ENCODE peak calls at places on chromosomes 6 and 20, in seven cellular contexts. R is prostate gland, W is sigmoid colon, H is ovary, U is uterus, I is tibial nerve, P is A549. D is an unnamed sample.

GRCh38 chr6:138088307-138088744 is 18.9 kb downstream of the PERP start:
- DNase-seq in H (no peak), P (peak; percentile 84), W (no peak), U (no peak), R (peak; percentile 85), I (peak; percentile 36), D (peak; percentile 75)

GRCh38 chr20:33773412-33774089 is 37.6 kb upstream of the CHMP4B start:
- DNase-seq in P (no peak), H (no peak), U (no peak), W (no peak), R (no peak), I (no peak), D (no peak)

GRCh38 chr6:41515995-41516394 is 30.2 kb upstream of the FOXP4 start:
- DNase-seq in H (no peak), R (no peak), W (no peak), U (no peak), I (no peak), P (no peak), D (no peak)

GRCh38 chr20:58981564-58982364 is 708 bp downstream of the NELFCD start:
- DNase-seq in W (no peak), H (peak; percentile 47), I (no peak), U (no peak), R (no peak), P (peak; percentile 31), D (peak; percentile 87)

GRCh38 chr6:38603966-38604365 is 35.8 kb downstream of the BTBD9 start:
- DNase-seq in W (no peak), H (no peak), R (no peak), P (no peak), I (no peak), U (no peak), D (no peak)

GRCh38 chr6:42616716-42617115 is 52.9 kb downstream of the UBR2 start:
- DNase-seq in U (no peak), I (no peak), W (no peak), H (no peak), R (no peak), P (no peak), D (no peak)

GRCh38 chr6:44177691-44178423 is 19.2 kb downstream of the CAPN11 start:
- DNase-seq in I (peak; percentile 53), W (peak; percentile 79), H (peak; percentile 37), U (peak; percentile 61), R (no peak), P (peak; percentile 33), D (peak; percentile 50)

GRCh38 chr6:55293116-55293515 is 34.2 kb upstream of the GFRAL start:
- DNase-seq in U (no peak), R (no peak), I (no peak), H (no peak), W (no peak), P (peak; percentile 17), D (no peak)

GRCh38 chr20:38435555-38435939 is 419 bp upstream of the SNHG17 start:
- DNase-seq in U (no peak), P (no peak), I (no peak), W (no peak), R (no peak), H (no peak), D (no peak)

GRCh38 chr6:112636650-112637260 is 289.6 kb downstream of the RFPL4B start:
- DNase-seq in U (no peak), R (no peak), H (no peak), P (no peak), W (no peak), I (no peak), D (no peak)

GRCh38 chr20:12113468-12114371 is 196.0 kb downstream of the BTBD3 start:
- DNase-seq in P (no peak), H (no peak), R (peak; percentile 77), U (peak; percentile 24), I (peak; percentile 13), W (no peak), D (peak; percentile 32)

GRCh38 chr20:36435799-36436541 is 105.3 kb upstream of the MYL9 start:
- DNase-seq in W (peak; percentile 82), H (peak; percentile 75), P (peak; percentile 89), I (peak; percentile 38), U (peak; percentile 71), R (peak; percentile 48), D (peak; percentile 93)

GRCh38 chr20:34109442-34109841 is 2.6 kb downstream of the EIF2S2 start:
- DNase-seq in U (no peak), H (no peak), I (no peak), R (no peak), W (no peak), P (no peak), D (no peak)

GRCh38 chr6:35381132-35381531 is 38.8 kb downstream of the PPARD start:
- DNase-seq in R (no peak), W (no peak), P (no peak), H (no peak), I (no peak), U (no peak), D (no peak)

GRCh38 chr6:69416739-69417138 is 380.1 kb downstream of the LMBRD1 start:
- DNase-seq in H (no peak), R (no peak), U (no peak), P (no peak), I (no peak), W (no peak), D (no peak)

GRCh38 chr6:131116755-131117360 is 18.4 kb upstream of the AKAP7 start:
- DNase-seq in I (peak; percentile 37), H (no peak), R (no peak), P (peak; percentile 53), U (no peak), W (no peak), D (no peak)

GRCh38 chr20:49552007-49552406 is 15.9 kb downstream of the PTGIS start:
- DNase-seq in R (no peak), W (peak; percentile 21), H (no peak), I (no peak), P (no peak), U (no peak), D (no peak)

GRCh38 chr20:49544535-49544934 is 23.4 kb downstream of the PTGIS start:
- DNase-seq in R (no peak), P (no peak), H (no peak), W (no peak), I (no peak), U (no peak), D (no peak)

GRCh38 chr20:49545572-49545971 is 22.4 kb downstream of the PTGIS start:
- DNase-seq in R (no peak), H (no peak), U (no peak), P (peak; percentile 62), W (no peak), I (no peak), D (no peak)

GRCh38 chr20:49548371-49548947 is 19.5 kb downstream of the PTGIS start:
- DNase-seq in H (no peak), R (no peak), U (no peak), W (no peak), I (no peak), P (no peak), D (no peak)

GRCh38 chr20:49549806-49550551 is 18.0 kb downstream of the PTGIS start:
- DNase-seq in H (no peak), I (no peak), R (no peak), U (no peak), W (no peak), P (no peak), D (no peak)
- H3K4me3 ChIP-seq in H (no peak overlapping the region), I (no peak overlapping the region), R (no peak overlapping the region), U (no peak overlapping the region), W (no peak overlapping the region), P (no peak overlapping the region), D (no peak overlapping the region)

GRCh38 chr6:39686980-39687379 is 38.2 kb downstream of the KIF6 start:
- DNase-seq in I (peak; percentile 54), U (no peak), R (no peak), P (no peak), W (no peak), H (no peak), D (no peak)

GRCh38 chr6:39678914-39679313 is 46.3 kb downstream of the KIF6 start:
- DNase-seq in U (no peak), P (no peak), R (no peak), I (no peak), H (no peak), W (no peak), D (no peak)

GRCh38 chr6:39685486-39685826 is 39.8 kb downstream of the KIF6 start:
- DNase-seq in R (no peak), W (no peak), I (no peak), H (no peak), P (no peak), U (no peak), D (no peak)

GRCh38 chr6:39684790-39685485 is 40.3 kb downstream of the KIF6 start:
- DNase-seq in R (no peak), P (peak; percentile 3), I (no peak), H (no peak), U (no peak), W (no peak), D (no peak)

GRCh38 chr6:39681566-39682250 is 43.5 kb downstream of the KIF6 start:
- DNase-seq in R (no peak), H (no peak), I (no peak), W (no peak), U (no peak), P (no peak), D (no peak)
- TF ChIP-seq POLR2A in R (no peak), H (no peak), I (no peak), W (no peak), U (no peak), P (no peak), D (no peak)

GRCh38 chr6:122376246-122376645 is 23.2 kb upstream of the HSF2 start:
- DNase-seq in I (no peak), P (no peak), W (no peak), R (no peak), H (no peak), U (no peak), D (no peak)

GRCh38 chr6:122374307-122374706 is 25.1 kb upstream of the HSF2 start:
- DNase-seq in I (no peak), U (no peak), W (no peak), R (no peak), P (no peak), H (no peak), D (no peak)

GRCh38 chr6:122372647-122373046 is 26.8 kb upstream of the HSF2 start:
- DNase-seq in R (no peak), U (no peak), H (no peak), I (no peak), P (no peak), W (no peak), D (no peak)
- TF ChIP-seq CTCF in R (no peak), U (no peak), H (no peak), I (no peak), P (peak; percentile 17), W (no peak), D (no peak)

GRCh38 chr20:41030536-41031242 is 2.1 kb downstream of the TOP1 start:
- DNase-seq in I (peak; percentile 21), R (peak; percentile 28), P (no peak), H (no peak), W (no peak), U (no peak), D (no peak)

GRCh38 chr20:41027872-41028358 is 707 bp upstream of the TOP1 start:
- DNase-seq in R (no peak), W (no peak), P (no peak), H (no peak), I (no peak), U (no peak), D (no peak)

GRCh38 chr20:41028359-41029149 is at the start of gene TOP1:
- DNase-seq in P (peak; percentile 100), U (peak; percentile 100), W (peak; percentile 100), I (peak; percentile 99), H (peak; percentile 100), R (peak; percentile 100), D (peak; percentile 100)

GRCh38 chr20:41031243-41031619 is 2.6 kb downstream of the TOP1 start:
- DNase-seq in U (no peak), H (no peak), W (no peak), I (no peak), P (no peak), R (no peak), D (no peak)

GRCh38 chr20:41029150-41029872 is 689 bp downstream of the TOP1 start:
- DNase-seq in R (no peak), H (peak; percentile 61), W (peak; percentile 68), P (peak; percentile 19), I (no peak), U (peak; percentile 36), D (peak; percentile 87)
- H3K4me3 ChIP-seq in R (peak overlapping the region; percentile 96), H (peak overlapping the region; percentile 92), W (peak overlapping the region; percentile 98), P (peak overlapping the region; percentile 92), I (peak overlapping the region; percentile 77), U (peak overlapping the region; percentile 74), D (peak overlapping the region; percentile 75)